ENCODE peak calls at places on chromosome X, in four cellular contexts. One of them, this sample, is unnamed.

GRCh38 chrX:40278340-40279090 is 180.8 kb upstream of the BCOR start:
- DNase-seq in immature natural killer cell: peak; percentile 75
- DNase-seq in endothelial cell: no peak
- DNase-seq in iris pigment epithelial cell: peak; percentile 25
- DNase-seq in this sample: peak; percentile 16

GRCh38 chrX:74272230-74272629 is 31.8 kb upstream of the ZCCHC13 start:
- DNase-seq in iris pigment epithelial cell: no peak
- DNase-seq in immature natural killer cell: no peak
- DNase-seq in endothelial cell: no peak
- DNase-seq in this sample: no peak

GRCh38 chrX:15436220-15436619 is 52.0 kb upstream of the VEGFD start:
- DNase-seq in immature natural killer cell: no peak
- DNase-seq in iris pigment epithelial cell: no peak
- DNase-seq in endothelial cell: no peak
- DNase-seq in this sample: no peak

GRCh38 chrX:107968623-107969022 is 13.5 kb downstream of the TEX13B start:
- DNase-seq in endothelial cell: no peak
- DNase-seq in iris pigment epithelial cell: no peak
- DNase-seq in immature natural killer cell: no peak
- DNase-seq in this sample: no peak

GRCh38 chrX:27966955-27967354 is 14.3 kb downstream of the DCAF8L1 start:
- DNase-seq in endothelial cell: no peak
- DNase-seq in immature natural killer cell: no peak
- DNase-seq in iris pigment epithelial cell: peak; percentile 82
- DNase-seq in this sample: no peak

GRCh38 chrX:136577562-136577961 is 45.5 kb downstream of the VGLL1 start:
- DNase-seq in immature natural killer cell: peak; percentile 62
- DNase-seq in iris pigment epithelial cell: peak; percentile 54
- DNase-seq in endothelial cell: peak; percentile 36
- DNase-seq in this sample: peak; percentile 60

GRCh38 chrX:108271397-108271787 is 166.8 kb downstream of the COL4A6 start:
- DNase-seq in iris pigment epithelial cell: no peak
- DNase-seq in endothelial cell: no peak
- DNase-seq in immature natural killer cell: no peak
- DNase-seq in this sample: no peak

GRCh38 chrX:45479835-45480422 is 279.3 kb upstream of the DIPK2B start:
- DNase-seq in iris pigment epithelial cell: peak; percentile 94
- DNase-seq in endothelial cell: no peak
- DNase-seq in immature natural killer cell: no peak
- DNase-seq in this sample: no peak

GRCh38 chrX:68114573-68115199 is 318.6 kb downstream of the OPHN1 start:
- DNase-seq in iris pigment epithelial cell: peak; percentile 28
- DNase-seq in endothelial cell: no peak
- DNase-seq in immature natural killer cell: no peak
- DNase-seq in this sample: no peak

GRCh38 chrX:24085133-24085532 is 30.4 kb downstream of the EIF2S3 start:
- DNase-seq in iris pigment epithelial cell: no peak
- DNase-seq in endothelial cell: no peak
- DNase-seq in immature natural killer cell: no peak
- DNase-seq in this sample: no peak

GRCh38 chrX:38664285-38664684 is 102.9 kb downstream of the TSPAN7 start:
- DNase-seq in endothelial cell: peak; percentile 14
- DNase-seq in iris pigment epithelial cell: peak; percentile 54
- DNase-seq in immature natural killer cell: no peak
- DNase-seq in this sample: no peak

GRCh38 chrX:11953615-11954014 is 184.7 kb upstream of the FRMPD4 start:
- DNase-seq in endothelial cell: no peak
- DNase-seq in immature natural killer cell: no peak
- DNase-seq in iris pigment epithelial cell: peak; percentile 95
- DNase-seq in this sample: no peak

GRCh38 chrX:19889582-19890342 is 2.4 kb upstream of the SH3KBP1 start:
- DNase-seq in endothelial cell: no peak
- DNase-seq in immature natural killer cell: no peak
- DNase-seq in iris pigment epithelial cell: peak; percentile 88
- DNase-seq in this sample: peak; percentile 24

GRCh38 chrX:21946925-21947641 is 6.6 kb downstream of the SMS start:
- DNase-seq in endothelial cell: no peak
- DNase-seq in immature natural killer cell: no peak
- DNase-seq in iris pigment epithelial cell: peak; percentile 67
- DNase-seq in this sample: no peak

GRCh38 chrX:70466968-70467367 is 22.3 kb downstream of the DLG3 start:
- DNase-seq in iris pigment epithelial cell: no peak
- DNase-seq in endothelial cell: no peak
- DNase-seq in immature natural killer cell: no peak
- DNase-seq in this sample: no peak

GRCh38 chrX:1316527-1316926 is 20.1 kb upstream of the IL3RA start:
- DNase-seq in immature natural killer cell: no peak
- DNase-seq in endothelial cell: no peak
- DNase-seq in iris pigment epithelial cell: no peak
- DNase-seq in this sample: no peak

GRCh38 chrX:18955676-18956075 is 28.2 kb downstream of the PHKA2 start:
- DNase-seq in endothelial cell: no peak
- DNase-seq in immature natural killer cell: no peak
- DNase-seq in iris pigment epithelial cell: no peak
- DNase-seq in this sample: no peak

GRCh38 chrX:139203681-139204575 is 326.6 kb upstream of the F9 start:
- DNase-seq in iris pigment epithelial cell: peak; percentile 16
- DNase-seq in endothelial cell: peak; percentile 35
- DNase-seq in immature natural killer cell: no peak
- DNase-seq in this sample: no peak

GRCh38 chrX:107787827-107788226 is 10.3 kb downstream of the NCBP2L start:
- DNase-seq in endothelial cell: no peak
- DNase-seq in immature natural killer cell: no peak
- DNase-seq in iris pigment epithelial cell: peak; percentile 14
- DNase-seq in this sample: no peak

GRCh38 chrX:17039826-17040225 is 93.4 kb downstream of the REPS2 start:
- DNase-seq in iris pigment epithelial cell: peak; percentile 72
- DNase-seq in endothelial cell: no peak
- DNase-seq in immature natural killer cell: no peak
- DNase-seq in this sample: no peak

GRCh38 chrX:147891886-147892285 is 19.8 kb upstream of the FMR1 start:
- DNase-seq in immature natural killer cell: no peak
- DNase-seq in iris pigment epithelial cell: peak; percentile 13
- DNase-seq in endothelial cell: no peak
- DNase-seq in this sample: no peak

GRCh38 chrX:46865281-46865680 is 28.4 kb downstream of the RP2 start:
- DNase-seq in immature natural killer cell: no peak
- DNase-seq in endothelial cell: no peak
- DNase-seq in iris pigment epithelial cell: peak; percentile 38
- DNase-seq in this sample: no peak

GRCh38 chrX:12390301-12390700 is 252.0 kb downstream of the FRMPD4 start:
- DNase-seq in endothelial cell: no peak
- DNase-seq in immature natural killer cell: no peak
- DNase-seq in iris pigment epithelial cell: peak; percentile 17
- DNase-seq in this sample: no peak

GRCh38 chrX:49184294-49185061 is 1.7 kb downstream of the PRICKLE3 start:
- DNase-seq in iris pigment epithelial cell: peak; percentile 84
- DNase-seq in endothelial cell: peak; percentile 75
- DNase-seq in immature natural killer cell: no peak
- DNase-seq in this sample: peak; percentile 42

GRCh38 chrX:1249101-1249887 is 19.3 kb upstream of the CSF2RA start:
- DNase-seq in endothelial cell: no peak
- DNase-seq in iris pigment epithelial cell: peak; percentile 36
- DNase-seq in immature natural killer cell: peak; percentile 37
- DNase-seq in this sample: peak; percentile 22

GRCh38 chrX:42804524-42804923 is 26.6 kb upstream of the PPP1R2C start:
- DNase-seq in endothelial cell: no peak
- DNase-seq in iris pigment epithelial cell: no peak
- DNase-seq in immature natural killer cell: no peak
- DNase-seq in this sample: no peak

GRCh38 chrX:130012683-130013082 is 30.2 kb downstream of the BCORL1 start:
- DNase-seq in immature natural killer cell: no peak
- DNase-seq in iris pigment epithelial cell: no peak
- DNase-seq in endothelial cell: no peak
- DNase-seq in this sample: no peak

GRCh38 chrX:31266172-31267076 is 194.6 kb upstream of the FTHL17 start:
- DNase-seq in iris pigment epithelial cell: peak; percentile 33
- DNase-seq in endothelial cell: peak; percentile 35
- DNase-seq in immature natural killer cell: no peak
- DNase-seq in this sample: no peak

GRCh38 chrX:129529685-129530281 is 6.5 kb upstream of the SMARCA1 start:
- DNase-seq in immature natural killer cell: no peak
- DNase-seq in iris pigment epithelial cell: no peak
- DNase-seq in endothelial cell: no peak
- DNase-seq in this sample: no peak

GRCh38 chrX:153564047-153564606 is 34.8 kb downstream of the CCNQ start:
- DNase-seq in immature natural killer cell: no peak
- DNase-seq in endothelial cell: no peak
- DNase-seq in iris pigment epithelial cell: no peak
- DNase-seq in this sample: no peak

GRCh38 chrX:53281321-53281822 is at the start of gene IQSEC2:
- DNase-seq in immature natural killer cell: no peak
- DNase-seq in iris pigment epithelial cell: peak; percentile 83
- DNase-seq in endothelial cell: peak; percentile 16
- DNase-seq in this sample: no peak

GRCh38 chrX:23883737-23884354 is 23.9 kb downstream of the APOO start:
- DNase-seq in iris pigment epithelial cell: peak; percentile 80
- DNase-seq in immature natural killer cell: no peak
- DNase-seq in endothelial cell: no peak
- DNase-seq in this sample: no peak

GRCh38 chrX:68896581-68896980 is 67.8 kb downstream of the EFNB1 start:
- DNase-seq in immature natural killer cell: no peak
- DNase-seq in endothelial cell: no peak
- DNase-seq in iris pigment epithelial cell: no peak
- DNase-seq in this sample: no peak

GRCh38 chrX:130555341-130555740 is 153.6 kb downstream of the RBMX2 start:
- DNase-seq in immature natural killer cell: no peak
- DNase-seq in iris pigment epithelial cell: no peak
- DNase-seq in endothelial cell: no peak
- DNase-seq in this sample: no peak

GRCh38 chrX:20393944-20394343 is 127.2 kb upstream of the RPS6KA3 start:
- DNase-seq in endothelial cell: no peak
- DNase-seq in immature natural killer cell: no peak
- DNase-seq in iris pigment epithelial cell: no peak
- DNase-seq in this sample: no peak